ENCODE peak calls at places on chromosome 3, in ten cellular contexts. One of them, this sample, is unnamed.

GRCh38 chr3:108125550-108126071 is 34.8 kb upstream of the CD47 start:
- DNase-seq in endothelial cell of umbilical vein: peak
- DNase-seq in WTC11: no peak
- DNase-seq in hepatocyte: no peak
- DNase-seq in epithelial cell of esophagus: no peak
- DNase-seq in AG10803: no peak
- DNase-seq in upper lobe of right lung: no peak
- DNase-seq in cardiac muscle cell: no peak
- DNase-seq in MCF 10A: no peak
- DNase-seq in cardiac fibroblast: no peak
- DNase-seq in this sample: no peak

GRCh38 chr3:190631295-190631694 is 117.4 kb downstream of the IL1RAP start:
- DNase-seq in hepatocyte: no peak
- DNase-seq in upper lobe of right lung: no peak
- DNase-seq in AG10803: no peak
- DNase-seq in cardiac muscle cell: no peak
- DNase-seq in endothelial cell of umbilical vein: no peak
- DNase-seq in MCF 10A: no peak
- DNase-seq in epithelial cell of esophagus: no peak
- DNase-seq in cardiac fibroblast: no peak
- DNase-seq in WTC11: no peak
- DNase-seq in this sample: no peak

GRCh38 chr3:157204431-157204830 is 44.5 kb upstream of the CCNL1 start:
- DNase-seq in upper lobe of right lung: no peak
- DNase-seq in AG10803: peak
- DNase-seq in WTC11: no peak
- DNase-seq in epithelial cell of esophagus: peak
- DNase-seq in MCF 10A: peak
- DNase-seq in cardiac muscle cell: peak
- DNase-seq in endothelial cell of umbilical vein: peak
- DNase-seq in cardiac fibroblast: peak
- DNase-seq in hepatocyte: peak
- DNase-seq in this sample: peak

GRCh38 chr3:157754415-157754814 is 251.2 kb upstream of the VEPH1 start:
- DNase-seq in epithelial cell of esophagus: no peak
- DNase-seq in cardiac fibroblast: no peak
- DNase-seq in endothelial cell of umbilical vein: no peak
- DNase-seq in WTC11: no peak
- DNase-seq in cardiac muscle cell: no peak
- DNase-seq in hepatocyte: no peak
- DNase-seq in upper lobe of right lung: no peak
- DNase-seq in MCF 10A: no peak
- DNase-seq in AG10803: peak
- DNase-seq in this sample: no peak

GRCh38 chr3:13600950-13601691 is 52.2 kb downstream of the FBLN2 start:
- DNase-seq in cardiac fibroblast: peak
- DNase-seq in MCF 10A: peak
- DNase-seq in cardiac muscle cell: peak
- DNase-seq in endothelial cell of umbilical vein: no peak
- DNase-seq in hepatocyte: peak
- DNase-seq in WTC11: no peak
- DNase-seq in epithelial cell of esophagus: peak
- DNase-seq in AG10803: peak
- DNase-seq in upper lobe of right lung: no peak
- DNase-seq in this sample: peak

GRCh38 chr3:78268716-78269668 is 1229.1 kb downstream of the ROBO2 start:
- DNase-seq in MCF 10A: no peak
- DNase-seq in WTC11: no peak
- DNase-seq in cardiac fibroblast: no peak
- DNase-seq in endothelial cell of umbilical vein: no peak
- DNase-seq in cardiac muscle cell: no peak
- DNase-seq in hepatocyte: no peak
- DNase-seq in upper lobe of right lung: no peak
- DNase-seq in epithelial cell of esophagus: no peak
- DNase-seq in AG10803: no peak
- DNase-seq in this sample: no peak

GRCh38 chr3:122183521-122183892 is at the start of gene CASR:
- DNase-seq in cardiac muscle cell: peak
- DNase-seq in AG10803: no peak
- DNase-seq in upper lobe of right lung: peak
- DNase-seq in MCF 10A: no peak
- DNase-seq in endothelial cell of umbilical vein: no peak
- DNase-seq in WTC11: peak
- DNase-seq in cardiac fibroblast: peak
- DNase-seq in hepatocyte: peak
- DNase-seq in epithelial cell of esophagus: peak
- DNase-seq in this sample: no peak

GRCh38 chr3:53823956-53824320 is 22.3 kb downstream of the CHDH start:
- DNase-seq in cardiac fibroblast: no peak
- DNase-seq in epithelial cell of esophagus: no peak
- DNase-seq in hepatocyte: no peak
- DNase-seq in cardiac muscle cell: no peak
- DNase-seq in WTC11: no peak
- DNase-seq in MCF 10A: no peak
- DNase-seq in upper lobe of right lung: no peak
- DNase-seq in endothelial cell of umbilical vein: no peak
- DNase-seq in AG10803: no peak
- DNase-seq in this sample: no peak

GRCh38 chr3:32288819-32289218 is 50.3 kb downstream of the CMTM8 start:
- DNase-seq in MCF 10A: no peak
- DNase-seq in cardiac muscle cell: no peak
- DNase-seq in endothelial cell of umbilical vein: no peak
- DNase-seq in WTC11: no peak
- DNase-seq in upper lobe of right lung: no peak
- DNase-seq in epithelial cell of esophagus: no peak
- DNase-seq in hepatocyte: no peak
- DNase-seq in AG10803: no peak
- DNase-seq in cardiac fibroblast: no peak
- DNase-seq in this sample: no peak

GRCh38 chr3:61239871-61240270 is 11.4 kb downstream of the FHIT start:
- DNase-seq in cardiac fibroblast: no peak
- DNase-seq in WTC11: no peak
- DNase-seq in epithelial cell of esophagus: no peak
- DNase-seq in cardiac muscle cell: no peak
- DNase-seq in MCF 10A: no peak
- DNase-seq in endothelial cell of umbilical vein: peak
- DNase-seq in upper lobe of right lung: no peak
- DNase-seq in AG10803: no peak
- DNase-seq in hepatocyte: no peak
- DNase-seq in this sample: no peak

GRCh38 chr3:170741756-170742530 is 128.1 kb downstream of the RPL22L1 start:
- DNase-seq in cardiac fibroblast: peak
- DNase-seq in endothelial cell of umbilical vein: no peak
- DNase-seq in AG10803: peak
- DNase-seq in WTC11: no peak
- DNase-seq in hepatocyte: no peak
- DNase-seq in epithelial cell of esophagus: no peak
- DNase-seq in MCF 10A: no peak
- DNase-seq in upper lobe of right lung: no peak
- DNase-seq in cardiac muscle cell: no peak
- DNase-seq in this sample: no peak

GRCh38 chr3:42052132-42052866 is 38.9 kb upstream of the TRAK1 start:
- DNase-seq in epithelial cell of esophagus: peak
- DNase-seq in AG10803: peak
- DNase-seq in hepatocyte: peak
- DNase-seq in cardiac muscle cell: no peak
- DNase-seq in WTC11: no peak
- DNase-seq in MCF 10A: no peak
- DNase-seq in cardiac fibroblast: peak
- DNase-seq in upper lobe of right lung: no peak
- DNase-seq in endothelial cell of umbilical vein: peak
- DNase-seq in this sample: peak

GRCh38 chr3:89223188-89223587 is 115.8 kb downstream of the EPHA3 start:
- DNase-seq in hepatocyte: no peak
- DNase-seq in epithelial cell of esophagus: no peak
- DNase-seq in upper lobe of right lung: no peak
- DNase-seq in endothelial cell of umbilical vein: no peak
- DNase-seq in cardiac fibroblast: no peak
- DNase-seq in MCF 10A: no peak
- DNase-seq in WTC11: no peak
- DNase-seq in AG10803: no peak
- DNase-seq in cardiac muscle cell: no peak
- DNase-seq in this sample: no peak

GRCh38 chr3:171565671-171566070 is 105.5 kb upstream of the TNIK start:
- DNase-seq in MCF 10A: peak
- DNase-seq in hepatocyte: no peak
- DNase-seq in cardiac muscle cell: no peak
- DNase-seq in cardiac fibroblast: peak
- DNase-seq in endothelial cell of umbilical vein: no peak
- DNase-seq in upper lobe of right lung: no peak
- DNase-seq in epithelial cell of esophagus: peak
- DNase-seq in AG10803: peak
- DNase-seq in WTC11: no peak
- DNase-seq in this sample: peak

GRCh38 chr3:97821413-97821809 is 400 bp upstream of the CRYBG3 start:
- DNase-seq in AG10803: no peak
- DNase-seq in epithelial cell of esophagus: no peak
- DNase-seq in endothelial cell of umbilical vein: no peak
- DNase-seq in upper lobe of right lung: peak
- DNase-seq in WTC11: peak
- DNase-seq in cardiac fibroblast: no peak
- DNase-seq in MCF 10A: no peak
- DNase-seq in cardiac muscle cell: peak
- DNase-seq in hepatocyte: peak
- DNase-seq in this sample: peak

GRCh38 chr3:155778441-155778840 is 27.6 kb downstream of the C3orf33 start:
- DNase-seq in WTC11: no peak
- DNase-seq in cardiac muscle cell: no peak
- DNase-seq in epithelial cell of esophagus: no peak
- DNase-seq in cardiac fibroblast: peak
- DNase-seq in AG10803: peak
- DNase-seq in MCF 10A: no peak
- DNase-seq in upper lobe of right lung: no peak
- DNase-seq in hepatocyte: no peak
- DNase-seq in endothelial cell of umbilical vein: no peak
- DNase-seq in this sample: no peak

GRCh38 chr3:3192481-3192764 is 12.9 kb upstream of the CRBN start:
- DNase-seq in cardiac fibroblast: no peak
- DNase-seq in WTC11: no peak
- DNase-seq in upper lobe of right lung: no peak
- DNase-seq in cardiac muscle cell: no peak
- DNase-seq in MCF 10A: no peak
- DNase-seq in endothelial cell of umbilical vein: no peak
- DNase-seq in epithelial cell of esophagus: no peak
- DNase-seq in AG10803: no peak
- DNase-seq in hepatocyte: no peak
- DNase-seq in this sample: no peak

GRCh38 chr3:157127831-157128767 is 31.8 kb downstream of the CCNL1 start:
- DNase-seq in WTC11: no peak
- DNase-seq in hepatocyte: peak
- DNase-seq in cardiac muscle cell: peak
- DNase-seq in MCF 10A: peak
- DNase-seq in cardiac fibroblast: peak
- DNase-seq in endothelial cell of umbilical vein: peak
- DNase-seq in AG10803: peak
- DNase-seq in upper lobe of right lung: peak
- DNase-seq in epithelial cell of esophagus: peak
- DNase-seq in this sample: peak

GRCh38 chr3:169334994-169335393 is 328.5 kb downstream of the MECOM start:
- DNase-seq in WTC11: no peak
- DNase-seq in hepatocyte: no peak
- DNase-seq in epithelial cell of esophagus: no peak
- DNase-seq in cardiac muscle cell: no peak
- DNase-seq in AG10803: no peak
- DNase-seq in endothelial cell of umbilical vein: peak
- DNase-seq in cardiac fibroblast: no peak
- DNase-seq in upper lobe of right lung: no peak
- DNase-seq in MCF 10A: no peak
- DNase-seq in this sample: no peak

GRCh38 chr3:87332789-87333188 is 56.4 kb upstream of the POU1F1 start:
- DNase-seq in AG10803: no peak
- DNase-seq in cardiac fibroblast: no peak
- DNase-seq in hepatocyte: no peak
- DNase-seq in upper lobe of right lung: no peak
- DNase-seq in epithelial cell of esophagus: no peak
- DNase-seq in cardiac muscle cell: no peak
- DNase-seq in endothelial cell of umbilical vein: no peak
- DNase-seq in MCF 10A: no peak
- DNase-seq in WTC11: no peak
- DNase-seq in this sample: no peak

GRCh38 chr3:151404316-151404715 is 19.8 kb upstream of the P2RY12 start:
- DNase-seq in epithelial cell of esophagus: peak
- DNase-seq in cardiac muscle cell: no peak
- DNase-seq in MCF 10A: no peak
- DNase-seq in cardiac fibroblast: peak
- DNase-seq in upper lobe of right lung: no peak
- DNase-seq in AG10803: peak
- DNase-seq in endothelial cell of umbilical vein: no peak
- DNase-seq in hepatocyte: no peak
- DNase-seq in WTC11: no peak
- DNase-seq in this sample: peak

GRCh38 chr3:29554584-29554983 is 273.7 kb downstream of the RBMS3 start:
- DNase-seq in cardiac muscle cell: no peak
- DNase-seq in cardiac fibroblast: no peak
- DNase-seq in WTC11: no peak
- DNase-seq in hepatocyte: no peak
- DNase-seq in AG10803: no peak
- DNase-seq in epithelial cell of esophagus: no peak
- DNase-seq in upper lobe of right lung: no peak
- DNase-seq in MCF 10A: no peak
- DNase-seq in endothelial cell of umbilical vein: peak
- DNase-seq in this sample: no peak
- TF ChIP-seq CTCF in cardiac muscle cell: no peak
- TF ChIP-seq CTCF in cardiac fibroblast: no peak
- TF ChIP-seq CTCF in WTC11: no peak
- TF ChIP-seq CTCF in hepatocyte: no peak
- TF ChIP-seq CTCF in AG10803: no peak
- TF ChIP-seq CTCF in epithelial cell of esophagus: no peak
- TF ChIP-seq CTCF in upper lobe of right lung: no peak
- TF ChIP-seq CTCF in MCF 10A: no peak
- TF ChIP-seq CTCF in endothelial cell of umbilical vein: no peak
- TF ChIP-seq CTCF in this sample: no peak

GRCh38 chr3:39103324-39103693 is 4.1 kb downstream of the GORASP1 start:
- DNase-seq in endothelial cell of umbilical vein: no peak
- DNase-seq in MCF 10A: no peak
- DNase-seq in AG10803: no peak
- DNase-seq in cardiac muscle cell: no peak
- DNase-seq in cardiac fibroblast: no peak
- DNase-seq in WTC11: no peak
- DNase-seq in upper lobe of right lung: no peak
- DNase-seq in hepatocyte: no peak
- DNase-seq in epithelial cell of esophagus: no peak
- DNase-seq in this sample: no peak
- TF ChIP-seq CTCF in endothelial cell of umbilical vein: no peak
- TF ChIP-seq CTCF in MCF 10A: no peak
- TF ChIP-seq CTCF in AG10803: peak
- TF ChIP-seq CTCF in cardiac muscle cell: peak
- TF ChIP-seq CTCF in cardiac fibroblast: peak
- TF ChIP-seq CTCF in WTC11: no peak
- TF ChIP-seq CTCF in upper lobe of right lung: no peak
- TF ChIP-seq CTCF in hepatocyte: no peak
- TF ChIP-seq CTCF in epithelial cell of esophagus: no peak
- TF ChIP-seq CTCF in this sample: peak

GRCh38 chr3:38247366-38248035 is 18.1 kb upstream of the SLC22A13 start:
- DNase-seq in AG10803: peak
- DNase-seq in hepatocyte: peak
- DNase-seq in cardiac fibroblast: peak
- DNase-seq in epithelial cell of esophagus: peak
- DNase-seq in upper lobe of right lung: no peak
- DNase-seq in cardiac muscle cell: peak
- DNase-seq in endothelial cell of umbilical vein: peak
- DNase-seq in MCF 10A: peak
- DNase-seq in WTC11: no peak
- DNase-seq in this sample: peak
- TF ChIP-seq CTCF in AG10803: peak
- TF ChIP-seq CTCF in hepatocyte: peak
- TF ChIP-seq CTCF in cardiac fibroblast: peak
- TF ChIP-seq CTCF in epithelial cell of esophagus: peak
- TF ChIP-seq CTCF in upper lobe of right lung: peak
- TF ChIP-seq CTCF in cardiac muscle cell: peak
- TF ChIP-seq CTCF in endothelial cell of umbilical vein: peak
- TF ChIP-seq CTCF in MCF 10A: peak
- TF ChIP-seq CTCF in WTC11: no peak
- TF ChIP-seq CTCF in this sample: peak

GRCh38 chr3:23594897-23595670 is 210.7 kb upstream of the UBE2E1 start:
- DNase-seq in upper lobe of right lung: no peak
- DNase-seq in WTC11: no peak
- DNase-seq in epithelial cell of esophagus: no peak
- DNase-seq in MCF 10A: no peak
- DNase-seq in cardiac fibroblast: peak
- DNase-seq in hepatocyte: no peak
- DNase-seq in endothelial cell of umbilical vein: no peak
- DNase-seq in cardiac muscle cell: no peak
- DNase-seq in AG10803: peak
- DNase-seq in this sample: no peak
- TF ChIP-seq CTCF in upper lobe of right lung: no peak
- TF ChIP-seq CTCF in WTC11: no peak
- TF ChIP-seq CTCF in epithelial cell of esophagus: no peak
- TF ChIP-seq CTCF in MCF 10A: no peak
- TF ChIP-seq CTCF in cardiac fibroblast: peak
- TF ChIP-seq CTCF in hepatocyte: no peak
- TF ChIP-seq CTCF in endothelial cell of umbilical vein: no peak
- TF ChIP-seq CTCF in cardiac muscle cell: no peak
- TF ChIP-seq CTCF in AG10803: no peak
- TF ChIP-seq CTCF in this sample: no peak

This sample was measured in HFFc6.